ENCODE peak calls at places on chromosomes 2 and 18, in five cellular contexts. H is NCI-H1417, O is stomach, W is adrenal gland, F is memory B cell. B is an unnamed sample.

GRCh38 chr2:190469770-190470169 is 61.6 kb downstream of the MFSD6 start:
- DNase-seq in H (peak; percentile 68), W (peak; percentile 45), F (no peak), O (no peak), B (peak; percentile 69)

GRCh38 chr18:80213173-80213572 is 34.1 kb downstream of the PARD6G start:
- DNase-seq in W (no peak), O (no peak), F (no peak), H (no peak), B (no peak)

GRCh38 chr18:56890632-56891031 is 239.5 kb downstream of the WDR7 start:
- DNase-seq in F (no peak), O (no peak), H (no peak), W (no peak), B (no peak)

GRCh38 chr2:233929352-233929843 is 12.2 kb downstream of the TRPM8 start:
- DNase-seq in F (no peak), H (no peak), O (no peak), W (no peak), B (no peak)

GRCh38 chr2:209113030-209113429 is 310.8 kb upstream of the MAP2 start:
- DNase-seq in W (no peak), F (no peak), O (no peak), H (no peak), B (no peak)

GRCh38 chr2:207791579-207792243 is 22.0 kb upstream of the FZD5 start:
- DNase-seq in W (no peak), F (no peak), H (no peak), O (no peak), B (no peak)

GRCh38 chr18:21194871-21195771 is 46.9 kb upstream of the GREB1L start:
- DNase-seq in H (peak; percentile 58), O (no peak), W (no peak), F (no peak), B (peak; percentile 29)

GRCh38 chr2:101442667-101443061 is 32.2 kb downstream of the RFX8 start:
- DNase-seq in O (no peak), H (no peak), W (no peak), F (no peak), B (no peak)

GRCh38 chr2:8860239-8860638 is 22.8 kb upstream of the KIDINS220 start:
- DNase-seq in W (no peak), O (no peak), F (no peak), H (no peak), B (no peak)

GRCh38 chr2:238949710-238950345 is 101.9 kb downstream of the TWIST2 start:
- DNase-seq in W (no peak), F (peak; percentile 6), O (no peak), H (no peak), B (no peak)

GRCh38 chr2:232484628-232485332 is 2.9 kb downstream of the ECEL1 start:
- DNase-seq in W (peak; percentile 10), F (no peak), H (no peak), O (no peak), B (no peak)

GRCh38 chr18:3525870-3526420 is 76.0 kb downstream of the TGIF1 start:
- DNase-seq in W (no peak), H (no peak), O (no peak), F (peak; percentile 13), B (peak; percentile 38)

GRCh38 chr2:26297061-26297460 is 48.9 kb upstream of the SELENOI start:
- DNase-seq in O (no peak), F (no peak), W (no peak), H (no peak), B (no peak)

GRCh38 chr18:35415511-35416427 is 38.6 kb upstream of the ZNF396 start:
- DNase-seq in O (no peak), W (no peak), H (no peak), F (no peak), B (no peak)

GRCh38 chr18:32010124-32010745 is 8.4 kb upstream of the RNF125 start:
- DNase-seq in H (no peak), O (no peak), W (no peak), F (no peak), B (no peak)

GRCh38 chr2:113136828-113137775 is 9.7 kb downstream of the IL1RN start:
- DNase-seq in H (peak; percentile 33), F (peak; percentile 39), W (no peak), O (peak; percentile 55), B (no peak)

GRCh38 chr18:62950246-62950645 is 234.9 kb downstream of the PHLPP1 start:
- DNase-seq in H (no peak), W (no peak), F (no peak), O (no peak), B (no peak)

GRCh38 chr2:28457237-28457636 is 38.6 kb upstream of the PLB1 start:
- DNase-seq in H (no peak), W (no peak), O (no peak), F (no peak), B (no peak)

GRCh38 chr2:3712841-3713503 is 9.6 kb downstream of the DCDC2C start:
- DNase-seq in F (no peak), W (no peak), H (no peak), O (no peak), B (no peak)

GRCh38 chr2:1854747-1855146 is 110.4 kb upstream of the PXDN start:
- DNase-seq in O (no peak), F (no peak), W (no peak), H (peak; percentile 86), B (no peak)

GRCh38 chr2:239264838-239265651 is 135.8 kb downstream of the HDAC4 start:
- DNase-seq in W (peak; percentile 70), O (peak; percentile 26), F (no peak), H (no peak), B (no peak)

B was measured in NCI-H446 treated with DMSO at 0.1 percent for 48 hours.